ENCODE peak calls at places on chromosomes 4 and X, in six cellular contexts. N is tibial nerve; E is GM20000; K is naive thymus-derived CD8-positive, alpha-beta T cell; Q is ascending aorta; W is HTR-8/SVneo. T is an unnamed sample.

GRCh38 chr4:112031712-112032328 is 113.4 kb upstream of the FAM241A start:
- DNase-seq in Q (no peak), W (peak), E (peak), K (no peak), N (no peak), T (peak)

GRCh38 chr4:95263960-95264359 is 284.8 kb downstream of the UNC5C start:
- DNase-seq in E (no peak), N (no peak), Q (no peak), W (no peak), K (no peak), T (no peak)

GRCh38 chrX:39338583-39338982 is 537.3 kb downstream of the MID1IP1 start:
- DNase-seq in K (no peak), W (no peak), Q (no peak), E (no peak), N (no peak), T (no peak)

GRCh38 chrX:143634701-143635442 is 1.0 kb downstream of the SLITRK4 start:
- DNase-seq in E (no peak), N (no peak), K (no peak), W (no peak), Q (no peak), T (no peak)

GRCh38 chr4:98604723-98605122 is 53.7 kb downstream of the TSPAN5 start:
- DNase-seq in N (no peak), K (no peak), Q (no peak), W (no peak), E (no peak), T (no peak)

GRCh38 chr4:51884606-51885005 is 41.7 kb downstream of the DCUN1D4 start:
- DNase-seq in Q (no peak), W (no peak), E (no peak), K (no peak), N (no peak), T (no peak)

GRCh38 chr4:99144070-99144469 is at the start of gene ADH4:
- DNase-seq in Q (no peak), W (no peak), E (no peak), K (no peak), N (no peak), T (no peak)

GRCh38 chr4:26701786-26702227 is 117.9 kb downstream of the TBC1D19 start:
- DNase-seq in N (no peak), K (no peak), W (no peak), Q (no peak), E (no peak), T (no peak)

GRCh38 chrX:2596856-2597255 is 94.2 kb upstream of the CD99 start:
- DNase-seq in E (no peak), W (no peak), K (no peak), N (no peak), Q (no peak), T (no peak)

GRCh38 chrX:20059467-20060128 is 57.1 kb downstream of the MAP7D2 start:
- DNase-seq in Q (no peak), E (no peak), N (no peak), W (peak), K (no peak), T (no peak)

GRCh38 chrX:51459125-51459524 is 37.3 kb downstream of the NUDT11 start:
- DNase-seq in Q (no peak), K (no peak), E (no peak), N (no peak), W (no peak), T (peak)

GRCh38 chrX:20906571-20906970 is 467.6 kb upstream of the CNKSR2 start:
- DNase-seq in K (no peak), N (no peak), W (no peak), E (no peak), Q (no peak), T (no peak)

GRCh38 chr4:110119880-110120279 is 78.5 kb downstream of the ELOVL6 start:
- DNase-seq in E (no peak), W (no peak), N (no peak), K (no peak), Q (no peak), T (no peak)

GRCh38 chr4:111263836-111264235 is 641.0 kb upstream of the PITX2 start:
- DNase-seq in E (no peak), N (no peak), K (no peak), W (no peak), Q (no peak), T (no peak)

GRCh38 chr4:8910100-8910821 is 38.6 kb upstream of the HMX1 start:
- DNase-seq in Q (no peak), K (no peak), W (no peak), E (no peak), N (peak), T (no peak)

GRCh38 chrX:29699214-29699613 is 516.1 kb upstream of the MAGEB2 start:
- DNase-seq in K (no peak), W (no peak), E (no peak), N (no peak), Q (no peak), T (no peak)

GRCh38 chrX:50168305-50168704 is 32.5 kb downstream of the AKAP4 start:
- DNase-seq in W (no peak), N (no peak), E (no peak), K (no peak), Q (no peak), T (no peak)

GRCh38 chr4:183610033-183610432 is 49.0 kb downstream of the RWDD4 start:
- DNase-seq in E (no peak), N (no peak), K (no peak), Q (no peak), W (peak), T (no peak)